ENCODE peak calls at places on chromosome 9, in six cellular contexts. S, X, D, Y, B and A are unnamed samples.

GRCh38 chr9:91949946-91950664 is at the start of gene ROR2:
- DNase-seq in D (no peak), Y (peak), S (peak), B (peak), X (peak), A (peak)

GRCh38 chr9:127828262-127829031 is 25.8 kb downstream of the FPGS start:
- DNase-seq in B (peak), D (no peak), S (no peak), X (peak), Y (no peak), A (no peak)

GRCh38 chr9:114477642-114478041 is 27.6 kb downstream of the WHRN start:
- DNase-seq in X (no peak), S (no peak), Y (no peak), D (no peak), B (no peak), A (no peak)

GRCh38 chr9:84668204-84669007 is 1.1 kb upstream of the NTRK2 start:
- DNase-seq in D (no peak), S (no peak), Y (peak), B (peak), X (peak), A (peak)

GRCh38 chr9:114958021-114958846 is 27.8 kb upstream of the TNFSF8 start:
- DNase-seq in S (no peak), X (peak), D (no peak), Y (peak), B (no peak), A (peak)

GRCh38 chr9:111597852-111598729 is 1.4 kb downstream of the PTGR1 start:
- DNase-seq in Y (no peak), S (peak), B (peak), D (peak), X (peak), A (peak)

GRCh38 chr9:90805006-90805993 is 3.7 kb downstream of the SYK start:
- DNase-seq in X (no peak), B (no peak), S (no peak), D (no peak), Y (no peak), A (no peak)

GRCh38 chr9:82466616-82467251 is 478.2 kb downstream of the SPATA31D1 start:
- DNase-seq in D (no peak), Y (no peak), S (no peak), B (peak), X (no peak), A (no peak)

GRCh38 chr9:96318921-96319560 is 17.1 kb upstream of the HSD17B3 start:
- DNase-seq in Y (no peak), B (no peak), X (no peak), S (no peak), D (no peak), A (no peak)

GRCh38 chr9:89473762-89474469 is 24.0 kb downstream of the SEMA4D start:
- DNase-seq in S (no peak), B (no peak), D (no peak), Y (no peak), X (no peak), A (no peak)

GRCh38 chr9:76373173-76373771 is 21.0 kb downstream of the RFK start:
- DNase-seq in D (no peak), B (peak), S (no peak), X (peak), Y (no peak), A (no peak)

GRCh38 chr9:16413509-16414016 is 456.9 kb downstream of the BNC2 start:
- DNase-seq in D (no peak), Y (no peak), S (no peak), B (no peak), X (no peak), A (no peak)

GRCh38 chr9:70390922-70391321 is 23.5 kb downstream of the KLF9 start:
- DNase-seq in D (no peak), X (no peak), S (no peak), Y (no peak), B (no peak), A (no peak)

GRCh38 chr9:123321874-123322770 is 33.9 kb upstream of the CRB2 start:
- DNase-seq in S (no peak), D (no peak), Y (no peak), X (no peak), B (no peak), A (no peak)

GRCh38 chr9:82021198-82021597 is 32.6 kb downstream of the SPATA31D1 start:
- DNase-seq in D (no peak), B (no peak), X (peak), S (no peak), Y (no peak), A (no peak)

GRCh38 chr9:37341704-37342103 is 80.8 kb upstream of the GRHPR start:
- DNase-seq in D (no peak), X (no peak), Y (no peak), B (no peak), S (no peak), A (no peak)

GRCh38 chr9:37392272-37392671 is 30.2 kb upstream of the GRHPR start:
- DNase-seq in B (no peak), D (no peak), X (no peak), S (no peak), Y (no peak), A (no peak)

GRCh38 chr9:133163559-133164208 is at the start of gene GBGT1:
- DNase-seq in S (no peak), X (peak), Y (no peak), B (peak), D (no peak), A (peak)

GRCh38 chr9:98135558-98135934 is 16.5 kb upstream of the TRIM14 start:
- DNase-seq in D (no peak), Y (no peak), B (no peak), X (no peak), S (no peak), A (no peak)

GRCh38 chr9:110984890-110985437 is 53.3 kb downstream of the LPAR1 start:
- DNase-seq in S (no peak), X (no peak), D (no peak), Y (no peak), B (no peak), A (no peak)

GRCh38 chr9:94853887-94854286 is 127.4 kb downstream of the AOPEP start:
- DNase-seq in D (no peak), B (no peak), X (no peak), Y (no peak), S (no peak), A (no peak)

GRCh38 chr9:115395511-115396021 is 277.6 kb upstream of the TNC start:
- DNase-seq in D (no peak), X (no peak), B (no peak), S (no peak), Y (no peak), A (no peak)